ENCODE peak calls at places on chromosomes 6 and 20, in ten cellular contexts. One of them, this sample, is unnamed.

GRCh38 chr20:58845706-58846105 is 5.0 kb downstream of the GNAS-AS1 start:
- DNase-seq in heart right ventricle: no peak
- DNase-seq in HepG2: no peak
- DNase-seq in OCI-LY7: no peak
- DNase-seq in AG04450: no peak
- DNase-seq in sigmoid colon: no peak
- DNase-seq in A549: no peak
- DNase-seq in ovary: no peak
- DNase-seq in foreskin keratinocyte: no peak
- DNase-seq in GM23338: no peak
- DNase-seq in this sample: no peak

GRCh38 chr20:46990017-46990810 is 95.6 kb downstream of the EYA2 start:
- DNase-seq in HepG2: no peak
- DNase-seq in A549: no peak
- DNase-seq in heart right ventricle: no peak
- DNase-seq in AG04450: no peak
- DNase-seq in sigmoid colon: no peak
- DNase-seq in foreskin keratinocyte: no peak
- DNase-seq in GM23338: no peak
- DNase-seq in ovary: no peak
- DNase-seq in OCI-LY7: no peak
- DNase-seq in this sample: no peak

GRCh38 chr20:39524371-39524911 is 562.3 kb downstream of the DHX35 start:
- DNase-seq in foreskin keratinocyte: peak; percentile 62
- DNase-seq in ovary: no peak
- DNase-seq in AG04450: no peak
- DNase-seq in OCI-LY7: no peak
- DNase-seq in heart right ventricle: no peak
- DNase-seq in GM23338: no peak
- DNase-seq in A549: no peak
- DNase-seq in sigmoid colon: no peak
- DNase-seq in HepG2: no peak
- DNase-seq in this sample: no peak

GRCh38 chr20:32574296-32575226 is 10.6 kb downstream of the NOL4L start:
- DNase-seq in foreskin keratinocyte: peak; percentile 29
- DNase-seq in GM23338: peak; percentile 59
- DNase-seq in ovary: no peak
- DNase-seq in HepG2: no peak
- DNase-seq in OCI-LY7: no peak
- DNase-seq in heart right ventricle: peak; percentile 16
- DNase-seq in A549: peak; percentile 69
- DNase-seq in sigmoid colon: no peak
- DNase-seq in AG04450: peak; percentile 47
- DNase-seq in this sample: no peak

GRCh38 chr6:14079971-14080370 is 37.6 kb upstream of the CD83 start:
- DNase-seq in A549: no peak
- DNase-seq in ovary: no peak
- DNase-seq in HepG2: no peak
- DNase-seq in foreskin keratinocyte: no peak
- DNase-seq in GM23338: no peak
- DNase-seq in AG04450: no peak
- DNase-seq in sigmoid colon: no peak
- DNase-seq in heart right ventricle: no peak
- DNase-seq in OCI-LY7: no peak
- DNase-seq in this sample: no peak

GRCh38 chr20:35111141-35111888 is 18.7 kb upstream of the TRPC4AP start:
- DNase-seq in heart right ventricle: no peak
- DNase-seq in OCI-LY7: no peak
- DNase-seq in A549: no peak
- DNase-seq in AG04450: no peak
- DNase-seq in sigmoid colon: no peak
- DNase-seq in HepG2: no peak
- DNase-seq in ovary: no peak
- DNase-seq in GM23338: no peak
- DNase-seq in foreskin keratinocyte: peak; percentile 87
- DNase-seq in this sample: no peak

GRCh38 chr6:98843274-98844243 is 9.2 kb downstream of the POU3F2 start:
- DNase-seq in A549: no peak
- DNase-seq in HepG2: no peak
- DNase-seq in sigmoid colon: no peak
- DNase-seq in AG04450: no peak
- DNase-seq in GM23338: peak; percentile 67
- DNase-seq in foreskin keratinocyte: no peak
- DNase-seq in ovary: no peak
- DNase-seq in OCI-LY7: no peak
- DNase-seq in heart right ventricle: no peak
- DNase-seq in this sample: no peak

GRCh38 chr6:133923938-133924593 is 29.0 kb upstream of the TBPL1 start:
- DNase-seq in OCI-LY7: peak; percentile 69
- DNase-seq in HepG2: peak; percentile 81
- DNase-seq in sigmoid colon: peak; percentile 74
- DNase-seq in GM23338: peak; percentile 90
- DNase-seq in ovary: peak; percentile 51
- DNase-seq in heart right ventricle: peak; percentile 75
- DNase-seq in foreskin keratinocyte: peak; percentile 63
- DNase-seq in AG04450: peak; percentile 59
- DNase-seq in A549: peak; percentile 78
- DNase-seq in this sample: peak; percentile 33

GRCh38 chr6:11388983-11389944 is 148.3 kb upstream of the TMEM170B start:
- DNase-seq in AG04450: no peak
- DNase-seq in heart right ventricle: no peak
- DNase-seq in A549: no peak
- DNase-seq in ovary: no peak
- DNase-seq in foreskin keratinocyte: no peak
- DNase-seq in HepG2: peak; percentile 50
- DNase-seq in OCI-LY7: no peak
- DNase-seq in GM23338: no peak
- DNase-seq in sigmoid colon: no peak
- DNase-seq in this sample: no peak

GRCh38 chr6:11386726-11387125 is 150.8 kb upstream of the TMEM170B start:
- DNase-seq in GM23338: no peak
- DNase-seq in OCI-LY7: no peak
- DNase-seq in foreskin keratinocyte: no peak
- DNase-seq in A549: no peak
- DNase-seq in AG04450: no peak
- DNase-seq in HepG2: peak; percentile 31
- DNase-seq in ovary: no peak
- DNase-seq in heart right ventricle: no peak
- DNase-seq in sigmoid colon: no peak
- DNase-seq in this sample: no peak

GRCh38 chr6:11389977-11390376 is 147.6 kb upstream of the TMEM170B start:
- DNase-seq in OCI-LY7: no peak
- DNase-seq in heart right ventricle: peak; percentile 54
- DNase-seq in GM23338: no peak
- DNase-seq in ovary: no peak
- DNase-seq in AG04450: no peak
- DNase-seq in A549: no peak
- DNase-seq in HepG2: no peak
- DNase-seq in sigmoid colon: no peak
- DNase-seq in foreskin keratinocyte: peak; percentile 70
- DNase-seq in this sample: no peak

GRCh38 chr6:11386323-11386722 is 151.2 kb upstream of the TMEM170B start:
- DNase-seq in HepG2: no peak
- DNase-seq in AG04450: no peak
- DNase-seq in sigmoid colon: no peak
- DNase-seq in foreskin keratinocyte: no peak
- DNase-seq in A549: no peak
- DNase-seq in heart right ventricle: no peak
- DNase-seq in OCI-LY7: peak; percentile 43
- DNase-seq in GM23338: no peak
- DNase-seq in ovary: no peak
- DNase-seq in this sample: no peak

DNA sequence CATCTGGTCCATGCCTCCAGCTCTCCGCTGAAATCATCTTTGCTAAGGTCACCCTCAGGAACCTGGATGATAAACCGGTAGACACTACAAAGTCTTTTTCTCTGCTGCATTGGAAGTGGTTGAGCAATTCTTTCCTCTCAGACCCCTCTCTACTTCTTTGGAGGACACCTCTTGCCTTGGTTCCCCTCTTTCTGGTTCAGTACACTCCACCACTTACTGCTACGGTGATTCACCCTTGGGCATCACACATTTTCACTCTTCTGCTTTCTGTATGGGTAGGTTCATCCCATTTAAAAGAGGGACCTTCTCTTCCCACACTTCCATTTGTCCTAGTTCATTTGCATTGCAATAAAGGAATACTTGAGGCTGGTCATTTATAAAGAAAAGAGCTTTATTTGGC is 149.8 kb upstream of the TMEM170B start:
- DNase-seq in foreskin keratinocyte: no peak
- DNase-seq in OCI-LY7: no peak
- DNase-seq in sigmoid colon: no peak
- DNase-seq in A549: no peak
- DNase-seq in AG04450: no peak
- DNase-seq in ovary: no peak
- DNase-seq in heart right ventricle: no peak
- DNase-seq in HepG2: no peak
- DNase-seq in GM23338: no peak
- DNase-seq in this sample: no peak
- H3K27ac ChIP-seq in foreskin keratinocyte: no peak overlapping the region
- H3K27ac ChIP-seq in OCI-LY7: no peak overlapping the region
- H3K27ac ChIP-seq in sigmoid colon: no peak overlapping the region
- H3K27ac ChIP-seq in A549: peak overlapping the region; percentile 51
- H3K27ac ChIP-seq in AG04450: no peak overlapping the region
- H3K27ac ChIP-seq in ovary: no peak overlapping the region
- H3K27ac ChIP-seq in heart right ventricle: no peak overlapping the region
- H3K27ac ChIP-seq in HepG2: no peak overlapping the region
- H3K27ac ChIP-seq in GM23338: no peak overlapping the region
- H3K27ac ChIP-seq in this sample: no peak overlapping the region

GRCh38 chr6:149565539-149566371 is 420 bp upstream of the GINM1 start:
- DNase-seq in heart right ventricle: peak; percentile 93
- DNase-seq in GM23338: peak; percentile 95
- DNase-seq in OCI-LY7: peak; percentile 96
- DNase-seq in A549: peak; percentile 92
- DNase-seq in sigmoid colon: peak; percentile 95
- DNase-seq in AG04450: peak; percentile 86
- DNase-seq in foreskin keratinocyte: peak; percentile 91
- DNase-seq in ovary: peak; percentile 90
- DNase-seq in HepG2: peak; percentile 93
- DNase-seq in this sample: peak; percentile 92
- TF ChIP-seq CTCF in heart right ventricle: peak; percentile 69
- TF ChIP-seq CTCF in GM23338: peak; percentile 71
- TF ChIP-seq CTCF in OCI-LY7: peak; percentile 94
- TF ChIP-seq CTCF in A549: peak; percentile 54
- TF ChIP-seq CTCF in sigmoid colon: peak; percentile 61
- TF ChIP-seq CTCF in AG04450: peak; percentile 74
- TF ChIP-seq CTCF in foreskin keratinocyte: peak; percentile 92
- TF ChIP-seq CTCF in ovary: peak; percentile 31
- TF ChIP-seq CTCF in HepG2: peak; percentile 87
- TF ChIP-seq CTCF in this sample: peak; percentile 88

GRCh38 chr6:89475106-89475505 is 42.2 kb downstream of the ANKRD6 start:
- DNase-seq in heart right ventricle: no peak
- DNase-seq in ovary: no peak
- DNase-seq in HepG2: no peak
- DNase-seq in A549: no peak
- DNase-seq in foreskin keratinocyte: peak; percentile 27
- DNase-seq in GM23338: no peak
- DNase-seq in OCI-LY7: no peak
- DNase-seq in sigmoid colon: no peak
- DNase-seq in AG04450: no peak
- DNase-seq in this sample: no peak

GRCh38 chr6:89479902-89480301 is 47.0 kb downstream of the ANKRD6 start:
- DNase-seq in sigmoid colon: no peak
- DNase-seq in AG04450: no peak
- DNase-seq in foreskin keratinocyte: no peak
- DNase-seq in GM23338: no peak
- DNase-seq in HepG2: no peak
- DNase-seq in OCI-LY7: no peak
- DNase-seq in ovary: no peak
- DNase-seq in heart right ventricle: no peak
- DNase-seq in A549: no peak
- DNase-seq in this sample: no peak

GRCh38 chr6:89471287-89471867 is 38.4 kb downstream of the ANKRD6 start:
- DNase-seq in sigmoid colon: no peak
- DNase-seq in AG04450: no peak
- DNase-seq in OCI-LY7: no peak
- DNase-seq in foreskin keratinocyte: no peak
- DNase-seq in HepG2: no peak
- DNase-seq in GM23338: peak; percentile 34
- DNase-seq in A549: no peak
- DNase-seq in ovary: no peak
- DNase-seq in heart right ventricle: no peak
- DNase-seq in this sample: no peak

DNA sequence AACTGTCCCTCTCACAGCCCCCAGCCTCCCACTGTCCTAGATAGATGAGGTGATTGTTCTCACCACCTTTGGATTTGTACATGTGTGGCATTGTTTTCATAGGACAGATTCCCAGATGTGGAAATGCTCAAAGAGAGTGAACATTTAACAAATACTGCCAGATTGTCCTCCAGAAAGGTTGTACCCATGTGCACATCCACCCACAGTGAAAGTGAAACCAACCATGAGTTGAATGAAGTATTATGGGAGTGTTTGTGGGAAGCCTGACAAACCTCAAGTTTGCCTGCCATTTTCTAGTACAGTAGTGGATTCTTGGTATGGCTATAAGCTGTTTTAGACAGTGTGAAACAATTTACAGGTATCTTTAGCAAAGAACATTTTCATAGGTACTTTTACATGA is 42.7 kb downstream of the ANKRD6 start:
- DNase-seq in A549: no peak
- DNase-seq in HepG2: peak; percentile 7
- DNase-seq in GM23338: no peak
- DNase-seq in OCI-LY7: no peak
- DNase-seq in AG04450: no peak
- DNase-seq in ovary: no peak
- DNase-seq in foreskin keratinocyte: no peak
- DNase-seq in sigmoid colon: no peak
- DNase-seq in heart right ventricle: no peak
- DNase-seq in this sample: no peak
- H3K27ac ChIP-seq in A549: no peak overlapping the region
- H3K27ac ChIP-seq in HepG2: no peak overlapping the region
- H3K27ac ChIP-seq in GM23338: no peak overlapping the region
- H3K27ac ChIP-seq in OCI-LY7: no peak overlapping the region
- H3K27ac ChIP-seq in AG04450: no peak overlapping the region
- H3K27ac ChIP-seq in ovary: no peak overlapping the region
- H3K27ac ChIP-seq in foreskin keratinocyte: no peak overlapping the region
- H3K27ac ChIP-seq in sigmoid colon: no peak overlapping the region
- H3K27ac ChIP-seq in heart right ventricle: peak overlapping the region; percentile 23
- H3K27ac ChIP-seq in this sample: no peak overlapping the region

GRCh38 chr6:135519343-135519742 is 21.8 kb upstream of the AHI1 start:
- DNase-seq in HepG2: no peak
- DNase-seq in ovary: no peak
- DNase-seq in heart right ventricle: no peak
- DNase-seq in GM23338: no peak
- DNase-seq in foreskin keratinocyte: no peak
- DNase-seq in sigmoid colon: no peak
- DNase-seq in A549: no peak
- DNase-seq in AG04450: no peak
- DNase-seq in OCI-LY7: no peak
- DNase-seq in this sample: no peak
- TF ChIP-seq CTCF in HepG2: no peak
- TF ChIP-seq CTCF in ovary: no peak
- TF ChIP-seq CTCF in heart right ventricle: no peak
- TF ChIP-seq CTCF in GM23338: no peak
- TF ChIP-seq CTCF in foreskin keratinocyte: no peak
- TF ChIP-seq CTCF in sigmoid colon: no peak
- TF ChIP-seq CTCF in A549: no peak
- TF ChIP-seq CTCF in AG04450: no peak
- TF ChIP-seq CTCF in OCI-LY7: no peak
- TF ChIP-seq CTCF in this sample: no peak

GRCh38 chr6:112931835-112932234 is 584.7 kb downstream of the RFPL4B start:
- DNase-seq in OCI-LY7: no peak
- DNase-seq in sigmoid colon: no peak
- DNase-seq in AG04450: no peak
- DNase-seq in A549: no peak
- DNase-seq in ovary: no peak
- DNase-seq in GM23338: no peak
- DNase-seq in HepG2: no peak
- DNase-seq in foreskin keratinocyte: no peak
- DNase-seq in heart right ventricle: no peak
- DNase-seq in this sample: no peak
- H3K27ac ChIP-seq in OCI-LY7: no peak overlapping the region
- H3K27ac ChIP-seq in sigmoid colon: no peak overlapping the region
- H3K27ac ChIP-seq in AG04450: no peak overlapping the region
- H3K27ac ChIP-seq in A549: no peak overlapping the region
- H3K27ac ChIP-seq in ovary: no peak overlapping the region
- H3K27ac ChIP-seq in GM23338: no peak overlapping the region
- H3K27ac ChIP-seq in HepG2: no peak overlapping the region
- H3K27ac ChIP-seq in foreskin keratinocyte: no peak overlapping the region
- H3K27ac ChIP-seq in heart right ventricle: no peak overlapping the region
- H3K27ac ChIP-seq in this sample: no peak overlapping the region

This sample was measured in CD4-positive, alpha-beta T cell.